ENCODE peak calls at places on chromosome 16, in ten cellular contexts. One of them, this sample, is unnamed.

GRCh38 chr16:51449441-51449840 is 298.4 kb upstream of the SALL1 start:
- DNase-seq in right lobe of liver: no peak
- DNase-seq in endothelial cell: no peak
- DNase-seq in BE2C: no peak
- DNase-seq in mammary epithelial cell: no peak
- DNase-seq in GM23338: no peak
- DNase-seq in neural progenitor cell: peak
- DNase-seq in glutamatergic neuron: no peak
- DNase-seq in spleen: no peak
- DNase-seq in fibroblast of mammary gland: no peak
- DNase-seq in this sample: no peak

GRCh38 chr16:24689128-24689527 is 40.3 kb upstream of the TNRC6A start:
- DNase-seq in right lobe of liver: no peak
- DNase-seq in endothelial cell: peak
- DNase-seq in BE2C: peak
- DNase-seq in mammary epithelial cell: no peak
- DNase-seq in GM23338: peak
- DNase-seq in neural progenitor cell: peak
- DNase-seq in glutamatergic neuron: peak
- DNase-seq in spleen: no peak
- DNase-seq in fibroblast of mammary gland: peak
- DNase-seq in this sample: peak

GRCh38 chr16:456891-457483 is 31.5 kb downstream of the RAB11FIP3 start:
- DNase-seq in right lobe of liver: no peak
- DNase-seq in endothelial cell: no peak
- DNase-seq in BE2C: no peak
- DNase-seq in mammary epithelial cell: no peak
- DNase-seq in GM23338: no peak
- DNase-seq in neural progenitor cell: no peak
- DNase-seq in glutamatergic neuron: no peak
- DNase-seq in spleen: no peak
- DNase-seq in fibroblast of mammary gland: peak
- DNase-seq in this sample: no peak

GRCh38 chr16:3774156-3774767 is 56.9 kb upstream of the TRAP1 start:
- DNase-seq in right lobe of liver: no peak
- DNase-seq in endothelial cell: no peak
- DNase-seq in BE2C: peak
- DNase-seq in mammary epithelial cell: no peak
- DNase-seq in GM23338: no peak
- DNase-seq in neural progenitor cell: no peak
- DNase-seq in glutamatergic neuron: no peak
- DNase-seq in spleen: no peak
- DNase-seq in fibroblast of mammary gland: peak
- DNase-seq in this sample: no peak

GRCh38 chr16:81521141-81521626 is 76.6 kb downstream of the CMIP start:
- DNase-seq in right lobe of liver: peak
- DNase-seq in endothelial cell: no peak
- DNase-seq in BE2C: no peak
- DNase-seq in mammary epithelial cell: no peak
- DNase-seq in GM23338: no peak
- DNase-seq in neural progenitor cell: no peak
- DNase-seq in glutamatergic neuron: peak
- DNase-seq in spleen: peak
- DNase-seq in fibroblast of mammary gland: no peak
- DNase-seq in this sample: no peak

GRCh38 chr16:89324056-89325010 is 106.8 kb downstream of the ZNF778 start:
- DNase-seq in right lobe of liver: peak
- DNase-seq in endothelial cell: no peak
- DNase-seq in BE2C: no peak
- DNase-seq in mammary epithelial cell: no peak
- DNase-seq in GM23338: no peak
- DNase-seq in neural progenitor cell: no peak
- DNase-seq in glutamatergic neuron: no peak
- DNase-seq in spleen: peak
- DNase-seq in fibroblast of mammary gland: peak
- DNase-seq in this sample: no peak

GRCh38 chr16:79980650-79981521 is 380.3 kb upstream of the MAF start:
- DNase-seq in right lobe of liver: no peak
- DNase-seq in endothelial cell: no peak
- DNase-seq in BE2C: no peak
- DNase-seq in mammary epithelial cell: no peak
- DNase-seq in GM23338: peak
- DNase-seq in neural progenitor cell: peak
- DNase-seq in glutamatergic neuron: no peak
- DNase-seq in spleen: no peak
- DNase-seq in fibroblast of mammary gland: no peak
- DNase-seq in this sample: no peak

GRCh38 chr16:72723781-72724180 is 324.1 kb downstream of the ZFHX3 start:
- DNase-seq in right lobe of liver: no peak
- DNase-seq in endothelial cell: no peak
- DNase-seq in BE2C: no peak
- DNase-seq in mammary epithelial cell: peak
- DNase-seq in GM23338: no peak
- DNase-seq in neural progenitor cell: no peak
- DNase-seq in glutamatergic neuron: no peak
- DNase-seq in spleen: no peak
- DNase-seq in fibroblast of mammary gland: peak
- DNase-seq in this sample: peak

GRCh38 chr16:89764711-89765201 is 43.4 kb downstream of the ZNF276 start:
- DNase-seq in right lobe of liver: peak
- DNase-seq in endothelial cell: no peak
- DNase-seq in BE2C: no peak
- DNase-seq in mammary epithelial cell: no peak
- DNase-seq in GM23338: no peak
- DNase-seq in neural progenitor cell: no peak
- DNase-seq in glutamatergic neuron: no peak
- DNase-seq in spleen: peak
- DNase-seq in fibroblast of mammary gland: no peak
- DNase-seq in this sample: no peak

GRCh38 chr16:51453296-51453695 is 302.2 kb upstream of the SALL1 start:
- DNase-seq in right lobe of liver: no peak
- DNase-seq in endothelial cell: no peak
- DNase-seq in BE2C: no peak
- DNase-seq in mammary epithelial cell: no peak
- DNase-seq in GM23338: no peak
- DNase-seq in neural progenitor cell: no peak
- DNase-seq in glutamatergic neuron: no peak
- DNase-seq in spleen: no peak
- DNase-seq in fibroblast of mammary gland: no peak
- DNase-seq in this sample: no peak

GRCh38 chr16:67451704-67452435 is 20.9 kb downstream of the HSD11B2 start:
- DNase-seq in right lobe of liver: no peak
- DNase-seq in endothelial cell: no peak
- DNase-seq in BE2C: no peak
- DNase-seq in mammary epithelial cell: no peak
- DNase-seq in GM23338: no peak
- DNase-seq in neural progenitor cell: no peak
- DNase-seq in glutamatergic neuron: no peak
- DNase-seq in spleen: no peak
- DNase-seq in fibroblast of mammary gland: no peak
- DNase-seq in this sample: no peak

GRCh38 chr16:14486520-14487303 is 143.3 kb downstream of the PARN start:
- DNase-seq in right lobe of liver: peak
- DNase-seq in endothelial cell: no peak
- DNase-seq in BE2C: peak
- DNase-seq in mammary epithelial cell: peak
- DNase-seq in GM23338: peak
- DNase-seq in neural progenitor cell: peak
- DNase-seq in glutamatergic neuron: no peak
- DNase-seq in spleen: no peak
- DNase-seq in fibroblast of mammary gland: peak
- DNase-seq in this sample: peak

GRCh38 chr16:47134550-47134949 is 9.2 kb downstream of the NETO2 start:
- DNase-seq in right lobe of liver: no peak
- DNase-seq in endothelial cell: no peak
- DNase-seq in BE2C: no peak
- DNase-seq in mammary epithelial cell: no peak
- DNase-seq in GM23338: no peak
- DNase-seq in neural progenitor cell: no peak
- DNase-seq in glutamatergic neuron: no peak
- DNase-seq in spleen: no peak
- DNase-seq in fibroblast of mammary gland: no peak
- DNase-seq in this sample: no peak
- TF ChIP-seq CTCF in right lobe of liver: no peak
- TF ChIP-seq CTCF in endothelial cell: no peak
- TF ChIP-seq CTCF in BE2C: no peak
- TF ChIP-seq CTCF in mammary epithelial cell: no peak
- TF ChIP-seq CTCF in GM23338: no peak
- TF ChIP-seq CTCF in neural progenitor cell: no peak
- TF ChIP-seq CTCF in glutamatergic neuron: no peak
- TF ChIP-seq CTCF in spleen: no peak
- TF ChIP-seq CTCF in fibroblast of mammary gland: no peak
- TF ChIP-seq CTCF in this sample: no peak

DNA sequence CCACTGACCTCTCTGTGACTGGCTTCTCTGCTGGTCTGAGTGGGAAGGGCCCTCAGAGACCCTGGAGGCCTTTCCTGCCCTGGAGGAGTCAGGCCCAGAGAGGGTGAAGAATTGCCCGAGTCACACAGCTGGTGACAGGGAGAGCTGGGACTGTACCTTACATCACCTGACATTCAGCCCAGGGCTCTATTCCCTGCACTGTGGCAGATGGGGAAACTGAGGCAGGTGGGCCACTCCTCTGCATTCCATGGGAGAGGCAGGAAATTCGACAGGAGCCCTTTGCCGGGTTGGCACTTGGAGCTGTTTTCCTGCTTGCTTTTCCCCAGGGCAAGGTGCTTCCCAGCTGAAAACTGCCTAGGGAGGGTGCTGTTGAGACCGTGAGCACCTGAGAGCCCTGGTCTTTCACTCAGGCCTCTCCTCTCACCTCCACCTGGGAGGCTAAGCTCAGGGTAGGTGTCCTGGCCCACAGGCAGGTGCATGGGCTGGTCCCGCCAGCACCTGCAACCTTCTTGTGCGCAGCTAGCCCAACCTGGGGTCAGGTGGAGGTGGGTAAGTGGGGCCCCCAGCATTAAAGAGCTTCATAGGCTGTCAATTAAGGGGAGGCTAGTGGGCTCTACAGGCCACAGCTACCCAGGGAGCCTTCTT is 8.5 kb downstream of the ADCY7 start:
- DNase-seq in right lobe of liver: peak
- DNase-seq in endothelial cell: no peak
- DNase-seq in BE2C: peak
- DNase-seq in mammary epithelial cell: no peak
- DNase-seq in GM23338: no peak
- DNase-seq in neural progenitor cell: no peak
- DNase-seq in glutamatergic neuron: no peak
- DNase-seq in spleen: peak
- DNase-seq in fibroblast of mammary gland: no peak
- DNase-seq in this sample: no peak
- TF ChIP-seq CTCF in right lobe of liver: no peak
- TF ChIP-seq CTCF in endothelial cell: no peak
- TF ChIP-seq CTCF in BE2C: no peak
- TF ChIP-seq CTCF in mammary epithelial cell: no peak
- TF ChIP-seq CTCF in GM23338: no peak
- TF ChIP-seq CTCF in neural progenitor cell: no peak
- TF ChIP-seq CTCF in glutamatergic neuron: no peak
- TF ChIP-seq CTCF in spleen: no peak
- TF ChIP-seq CTCF in fibroblast of mammary gland: no peak
- TF ChIP-seq CTCF in this sample: no peak

GRCh38 chr16:78045865-78046581 is 23.7 kb downstream of the CLEC3A start:
- DNase-seq in right lobe of liver: peak
- DNase-seq in endothelial cell: peak
- DNase-seq in BE2C: no peak
- DNase-seq in mammary epithelial cell: peak
- DNase-seq in GM23338: peak
- DNase-seq in neural progenitor cell: peak
- DNase-seq in glutamatergic neuron: peak
- DNase-seq in spleen: peak
- DNase-seq in fibroblast of mammary gland: peak
- DNase-seq in this sample: peak
- TF ChIP-seq CTCF in right lobe of liver: no peak
- TF ChIP-seq CTCF in endothelial cell: no peak
- TF ChIP-seq CTCF in BE2C: no peak
- TF ChIP-seq CTCF in mammary epithelial cell: no peak
- TF ChIP-seq CTCF in GM23338: no peak
- TF ChIP-seq CTCF in neural progenitor cell: peak
- TF ChIP-seq CTCF in glutamatergic neuron: no peak
- TF ChIP-seq CTCF in spleen: no peak
- TF ChIP-seq CTCF in fibroblast of mammary gland: no peak
- TF ChIP-seq CTCF in this sample: no peak

DNA sequence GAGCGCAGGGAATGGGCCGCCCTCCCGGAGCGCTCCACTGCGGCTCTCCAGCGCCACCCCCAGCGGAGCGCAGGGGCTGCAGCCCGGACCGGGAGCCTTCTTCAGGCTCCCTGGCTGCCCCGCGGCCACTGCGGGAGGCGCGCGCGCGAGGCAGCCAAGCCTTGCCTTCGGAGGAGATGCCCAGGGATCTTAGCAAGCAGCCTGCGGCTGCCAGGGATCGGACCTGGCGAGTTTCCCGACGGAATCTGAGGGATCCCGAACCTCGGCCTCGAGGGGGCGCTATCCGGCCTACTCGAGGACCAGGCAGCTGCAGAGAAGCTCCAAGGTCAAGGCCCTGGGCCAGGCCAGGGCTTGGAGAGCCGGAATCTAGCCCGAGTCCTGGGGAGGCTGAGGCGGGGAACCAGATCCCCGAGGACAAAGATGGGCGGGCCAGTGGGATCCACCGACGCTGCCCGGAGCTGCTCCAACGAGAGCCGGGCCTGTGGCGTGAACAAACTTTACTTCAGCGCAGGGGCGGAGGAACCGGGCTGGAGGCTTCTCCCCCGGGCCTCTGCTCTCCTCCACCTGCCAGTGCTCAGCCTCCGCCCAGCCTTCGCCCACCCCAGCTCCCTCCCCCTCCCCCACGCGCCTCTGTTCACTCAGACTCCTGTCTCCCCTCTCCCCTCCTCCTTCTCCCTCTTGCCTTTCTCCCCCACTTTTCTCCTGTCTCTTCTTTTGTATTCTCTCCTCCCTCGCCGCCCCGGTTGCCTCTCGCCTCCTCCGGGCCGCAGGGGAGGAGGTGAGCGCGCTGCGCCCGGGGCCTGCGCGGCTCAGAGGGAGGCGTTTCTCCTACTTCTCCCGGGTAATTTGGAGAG is at the start of gene IRX6:
- DNase-seq in right lobe of liver: no peak
- DNase-seq in endothelial cell: peak
- DNase-seq in BE2C: peak
- DNase-seq in mammary epithelial cell: peak
- DNase-seq in GM23338: peak
- DNase-seq in neural progenitor cell: peak
- DNase-seq in glutamatergic neuron: peak
- DNase-seq in spleen: no peak
- DNase-seq in fibroblast of mammary gland: peak
- DNase-seq in this sample: peak
- TF ChIP-seq CTCF in right lobe of liver: no peak
- TF ChIP-seq CTCF in endothelial cell: peak
- TF ChIP-seq CTCF in BE2C: peak
- TF ChIP-seq CTCF in mammary epithelial cell: peak
- TF ChIP-seq CTCF in GM23338: peak
- TF ChIP-seq CTCF in neural progenitor cell: peak
- TF ChIP-seq CTCF in glutamatergic neuron: peak
- TF ChIP-seq CTCF in spleen: no peak
- TF ChIP-seq CTCF in fibroblast of mammary gland: peak
- TF ChIP-seq CTCF in this sample: peak

GRCh38 chr16:69840975-69841374 is 78.8 kb downstream of the WWP2 start:
- DNase-seq in right lobe of liver: no peak
- DNase-seq in endothelial cell: no peak
- DNase-seq in BE2C: no peak
- DNase-seq in mammary epithelial cell: no peak
- DNase-seq in GM23338: no peak
- DNase-seq in neural progenitor cell: no peak
- DNase-seq in glutamatergic neuron: no peak
- DNase-seq in spleen: no peak
- DNase-seq in fibroblast of mammary gland: no peak
- DNase-seq in this sample: no peak
- TF ChIP-seq CTCF in right lobe of liver: no peak
- TF ChIP-seq CTCF in endothelial cell: no peak
- TF ChIP-seq CTCF in BE2C: no peak
- TF ChIP-seq CTCF in mammary epithelial cell: no peak
- TF ChIP-seq CTCF in GM23338: no peak
- TF ChIP-seq CTCF in neural progenitor cell: no peak
- TF ChIP-seq CTCF in glutamatergic neuron: no peak
- TF ChIP-seq CTCF in spleen: no peak
- TF ChIP-seq CTCF in fibroblast of mammary gland: no peak
- TF ChIP-seq CTCF in this sample: no peak

This sample was measured in MCF 10A.